ENCODE peak calls at places on chromosome 13, in four cellular contexts. Y is T-helper 2 cell, W is iris pigment epithelial cell, Z is HCEC 1CT. O is an unnamed sample.

GRCh38 chr13:94408300-94409036 is 71.0 kb downstream of the DCT start:
- DNase-seq in Z (no peak), Y (no peak), W (no peak), O (no peak)

GRCh38 chr13:73417012-73417615 is 358.3 kb downstream of the KLF5 start:
- DNase-seq in Y (no peak), Z (peak; percentile 18), W (peak; percentile 19), O (no peak)

GRCh38 chr13:50129065-50129922 is 114.0 kb downstream of the KCNRG start:
- DNase-seq in W (no peak), Z (no peak), Y (no peak), O (no peak)

GRCh38 chr13:112953591-112954487 is 15.2 kb upstream of the MCF2L start:
- DNase-seq in W (no peak), Z (no peak), Y (no peak), O (no peak)

GRCh38 chr13:110308377-110309158 is 1.5 kb downstream of the COL4A2 start:
- DNase-seq in Y (no peak), W (peak; percentile 69), Z (peak; percentile 62), O (no peak)

GRCh38 chr13:79231887-79232286 is 174.2 kb downstream of the RBM26 start:
- DNase-seq in Y (no peak), Z (no peak), W (no peak), O (no peak)

GRCh38 chr13:47110833-47111240 is 214.0 kb upstream of the HTR2A start:
- DNase-seq in Z (no peak), W (no peak), Y (no peak), O (no peak)

GRCh38 chr13:28654276-28654675 is 4.7 kb upstream of the POMP start:
- DNase-seq in Y (no peak), Z (no peak), W (no peak), O (no peak)

GRCh38 chr13:33554919-33555791 is 262.8 kb upstream of the RFC3 start:
- DNase-seq in Y (no peak), Z (no peak), W (no peak), O (no peak)

GRCh38 chr13:39816936-39817335 is 161.5 kb downstream of the COG6 start:
- DNase-seq in Z (peak; percentile 66), W (peak; percentile 98), Y (no peak), O (no peak)

GRCh38 chr13:43441916-43442315 is 344.9 kb downstream of the ENOX1 start:
- DNase-seq in Z (no peak), Y (no peak), W (no peak), O (no peak)

GRCh38 chr13:21504379-21504778 is 45.3 kb upstream of the ZDHHC20 start:
- DNase-seq in W (no peak), Y (no peak), Z (no peak), O (no peak)

GRCh38 chr13:99419591-99420243 is 81.6 kb upstream of the TM9SF2 start:
- DNase-seq in Z (no peak), W (no peak), Y (no peak), O (no peak)

GRCh38 chr13:20607015-20607414 is 40.1 kb downstream of the IFT88 start:
- DNase-seq in W (no peak), Y (no peak), Z (no peak), O (no peak)

GRCh38 chr13:19587635-19588300 is 26.4 kb upstream of the TPTE2 start:
- DNase-seq in Y (no peak), Z (peak; percentile 45), W (peak; percentile 72), O (peak; percentile 22)

GRCh38 chr13:32001392-32001768 is 30.2 kb upstream of the FRY start:
- DNase-seq in W (peak; percentile 62), Z (peak; percentile 60), Y (no peak), O (peak; percentile 13)

GRCh38 chr13:51843529-51843928 is 1.4 kb downstream of the TMEM272 start:
- DNase-seq in Y (no peak), Z (no peak), W (no peak), O (no peak)

GRCh38 chr13:48808689-48809088 is 155.0 kb downstream of the CYSLTR2 start:
- DNase-seq in Y (no peak), Z (peak; percentile 69), W (peak; percentile 80), O (no peak)

GRCh38 chr13:49315036-49315565 is 67.4 kb downstream of the CDADC1 start:
- DNase-seq in W (peak; percentile 41), Z (peak; percentile 30), Y (no peak), O (no peak)

GRCh38 chr13:85497652-85498051 is 301.6 kb downstream of the SLITRK6 start:
- DNase-seq in Y (no peak), Z (peak; percentile 80), W (peak; percentile 88), O (no peak)

O was measured in immature natural killer cell.